ENCODE peak calls at places on chromosomes 7 and 10, in ten cellular contexts. Q is retinal pigment epithelial cell, E is cardiac fibroblast, D is GM12864, C is GM23338, O is left lung, T is lower leg skin, B is mucosa of descending colon, V is BJ, U is PC-9. L is an unnamed sample.

GRCh38 chr7:53500076-53500475 is 464.6 kb downstream of the POM121L12 start:
- DNase-seq in Q (no peak), E (no peak), D (no peak), C (no peak), O (no peak), T (no peak), B (no peak), V (no peak), U (no peak), L (no peak)

GRCh38 chr7:98810166-98810802 is 59.5 kb downstream of the TMEM130 start:
- DNase-seq in Q (peak; percentile 23), E (peak; percentile 50), D (no peak), C (no peak), O (no peak), T (no peak), B (no peak), V (no peak), U (no peak), L (no peak)

GRCh38 chr7:98049034-98049433 is 57.6 kb upstream of the LMTK2 start:
- DNase-seq in Q (no peak), E (no peak), D (no peak), C (peak; percentile 61), O (no peak), T (peak; percentile 53), B (no peak), V (no peak), U (peak; percentile 86), L (no peak)

GRCh38 chr7:114375914-114376313 is 38.7 kb upstream of the FOXP2 start:
- DNase-seq in Q (no peak), E (no peak), D (no peak), C (no peak), O (no peak), T (no peak), B (no peak), V (no peak), U (no peak), L (no peak)

GRCh38 chr10:98371421-98371820 is 43.6 kb downstream of the PYROXD2 start:
- DNase-seq in Q (no peak), E (no peak), D (no peak), C (no peak), O (no peak), T (no peak), B (no peak), V (no peak), U (no peak), L (no peak)

GRCh38 chr10:80945267-80945880 is 407.7 kb downstream of the SH2D4B start:
- DNase-seq in Q (no peak), E (no peak), D (no peak), C (peak; percentile 81), O (no peak), T (no peak), B (no peak), V (no peak), U (no peak), L (no peak)

GRCh38 chr10:133180192-133180914 is 20.3 kb downstream of the KNDC1 start:
- DNase-seq in Q (no peak), E (no peak), D (no peak), C (no peak), O (no peak), T (no peak), B (no peak), V (no peak), U (no peak), L (no peak)

GRCh38 chr10:72344932-72345331 is 9.8 kb downstream of the DNAJB12 start:
- DNase-seq in Q (no peak), E (no peak), D (peak; percentile 41), C (no peak), O (no peak), T (no peak), B (no peak), V (no peak), U (no peak), L (no peak)

GRCh38 chr7:36661135-36661840 is 63.0 kb downstream of the AOAH start:
- DNase-seq in Q (peak; percentile 59), E (no peak), D (no peak), C (peak; percentile 37), O (no peak), T (no peak), B (no peak), V (no peak), U (no peak), L (no peak)

GRCh38 chr7:83738436-83738835 is 89.5 kb upstream of the SEMA3E start:
- DNase-seq in Q (no peak), E (no peak), D (no peak), C (no peak), O (no peak), T (no peak), B (no peak), V (no peak), U (no peak), L (no peak)
- H3K4me3 ChIP-seq in Q (no peak overlapping the region), E (no peak overlapping the region), D (no peak overlapping the region), C (no peak overlapping the region), O (no peak overlapping the region), T (no peak overlapping the region), B (no peak overlapping the region), V (no peak overlapping the region), U (no peak overlapping the region), L (no peak overlapping the region)

GRCh38 chr10:47111329-47111862 is 188.6 kb upstream of the GDF10 start:
- DNase-seq in Q (no peak), E (no peak), D (no peak), C (peak; percentile 60), O (no peak), T (no peak), B (no peak), V (no peak), U (no peak), L (no peak)
- TF ChIP-seq CTCF in Q (no peak), E (no peak), D (no peak), C (peak; percentile 45), O (no peak), T (no peak), B (no peak), V (no peak), U (no peak), L (no peak)

GRCh38 chr10:101311440-101312067 is 42.4 kb upstream of the BTRC start:
- DNase-seq in Q (no peak), E (peak; percentile 13), D (no peak), C (no peak), O (no peak), T (no peak), B (no peak), V (no peak), U (no peak), L (no peak)
- H3K4me3 ChIP-seq in Q (peak overlapping the region; percentile 33), E (no peak overlapping the region), D (no peak overlapping the region), C (peak overlapping the region; percentile 53), O (no peak overlapping the region), T (no peak overlapping the region), B (no peak overlapping the region), V (no peak overlapping the region), U (no peak overlapping the region), L (peak overlapping the region; percentile 62)

GRCh38 chr7:106294334-106294733 is 9.6 kb upstream of the NAMPT start:
- DNase-seq in Q (no peak), E (no peak), D (no peak), C (peak; percentile 15), O (no peak), T (no peak), B (no peak), V (no peak), U (no peak), L (no peak)
- TF ChIP-seq CTCF in Q (peak; percentile 21), E (peak; percentile 6), D (peak; percentile 30), C (peak; percentile 36), O (no peak), T (no peak), B (no peak), V (no peak), U (peak; percentile 25), L (no peak)

DNA sequence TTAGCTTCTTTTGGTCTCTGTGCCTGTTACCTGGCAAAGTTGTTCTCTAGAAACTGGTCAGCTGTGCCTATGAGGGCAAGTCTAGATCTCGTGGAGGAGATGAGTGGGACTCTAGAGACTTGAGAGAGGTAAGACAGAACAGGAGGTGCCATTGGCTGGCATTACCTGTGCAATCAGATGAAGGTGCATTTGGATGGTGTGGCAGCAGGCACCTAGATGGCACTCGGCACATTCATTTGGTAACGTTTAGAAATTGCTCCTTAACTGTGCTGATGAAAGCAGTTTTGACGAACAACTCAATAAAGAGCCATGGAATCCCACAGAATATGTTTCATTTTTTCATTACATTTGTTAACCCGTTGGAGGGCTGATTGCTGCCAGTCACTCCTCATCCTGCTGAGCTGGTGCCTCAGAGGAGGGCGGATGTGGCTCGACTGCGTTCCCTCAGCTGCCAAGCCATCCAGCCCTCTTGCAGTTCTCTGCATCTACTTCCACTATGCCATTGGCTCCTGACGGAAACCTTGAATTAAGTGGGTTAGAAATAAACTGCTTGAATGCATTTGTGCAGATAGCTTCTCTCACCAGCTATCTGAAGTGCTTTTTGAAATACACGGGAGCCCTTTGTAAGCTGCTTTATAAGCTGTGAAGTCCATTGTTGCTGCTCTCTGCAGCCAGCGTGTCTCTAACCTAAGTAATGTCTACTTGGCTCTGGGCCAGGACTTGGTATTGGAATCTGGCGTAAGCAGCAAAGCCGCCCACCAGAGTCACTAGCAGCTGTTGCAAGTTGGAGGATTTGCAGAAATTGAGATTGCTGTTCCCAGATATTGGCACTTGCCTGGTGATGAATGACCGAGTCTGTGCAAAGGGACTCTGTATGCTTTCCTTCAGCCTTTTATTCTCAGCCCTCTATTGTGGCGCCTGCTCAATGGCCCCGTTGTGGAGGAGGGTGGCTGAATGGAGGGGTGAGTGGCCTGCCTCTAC is 87.4 kb downstream of the LRRC4 start:
- DNase-seq in Q (peak; percentile 93), E (peak; percentile 78), D (no peak), C (no peak), O (no peak), T (no peak), B (no peak), V (no peak), U (no peak), L (no peak)
- H3K4me3 ChIP-seq in Q (peak overlapping the region; percentile 5), E (no peak overlapping the region), D (no peak overlapping the region), C (no peak overlapping the region), O (no peak overlapping the region), T (no peak overlapping the region), B (no peak overlapping the region), V (no peak overlapping the region), U (no peak overlapping the region), L (no peak overlapping the region)

L was measured in left ventricle myocardium inferior.